ENCODE peak calls at places on chromosomes 6 and 20, in six cellular contexts. E is transverse colon, H is testis, U is sigmoid colon, Z is heart left ventricle, P is ovary. Q is an unnamed sample.

GRCh38 chr6:3283641-3284435 is 25.1 kb downstream of the PSMG4 start:
- DNase-seq in U (peak), H (no peak), Z (no peak), E (no peak), P (no peak), Q (no peak)

GRCh38 chr6:151501511-151502136 is 7.8 kb downstream of the CCDC170 start:
- DNase-seq in H (no peak), Z (no peak), E (no peak), P (no peak), U (no peak), Q (no peak)

GRCh38 chr6:169170583-169170955 is 83.1 kb downstream of the THBS2 start:
- DNase-seq in H (no peak), P (no peak), U (no peak), Z (no peak), E (no peak), Q (no peak)

GRCh38 chr20:11509776-11510175 is 407.9 kb upstream of the BTBD3 start:
- DNase-seq in E (no peak), Z (no peak), H (no peak), U (no peak), P (no peak), Q (no peak)

GRCh38 chr6:105510746-105511145 is 107.9 kb upstream of the PREP start:
- DNase-seq in P (no peak), U (no peak), E (no peak), H (no peak), Z (no peak), Q (no peak)

GRCh38 chr20:16475225-16475624 is 98.0 kb downstream of the KIF16B start:
- DNase-seq in P (no peak), E (no peak), H (no peak), U (no peak), Z (no peak), Q (no peak)

GRCh38 chr20:42957014-42957694 is 232.6 kb downstream of the PTPRT start:
- DNase-seq in U (no peak), P (no peak), H (no peak), Z (no peak), E (no peak), Q (no peak)

GRCh38 chr6:113102761-113103160 is 754.4 kb upstream of the MARCKS start:
- DNase-seq in P (no peak), H (no peak), E (no peak), U (no peak), Z (no peak), Q (no peak)

GRCh38 chr6:134351615-134352474 is 33.9 kb upstream of the SGK1 start:
- DNase-seq in H (no peak), P (no peak), Z (no peak), U (no peak), E (no peak), Q (no peak)

GRCh38 chr6:34731393-34732060 is 25.8 kb upstream of the SNRPC start:
- DNase-seq in E (no peak), H (no peak), Z (no peak), U (no peak), P (no peak), Q (no peak)

GRCh38 chr20:57389695-57390603 is 1.2 kb upstream of the RBM38 start:
- DNase-seq in U (peak), Z (peak), H (peak), E (peak), P (peak), Q (no peak)

GRCh38 chr6:26198626-26199056 is 111.4 kb downstream of the HFE start:
- DNase-seq in P (no peak), E (no peak), U (no peak), Z (no peak), H (no peak), Q (no peak)

GRCh38 chr20:58131581-58132142 is 96.8 kb downstream of the ANKRD60 start:
- DNase-seq in E (no peak), U (peak), H (no peak), Z (no peak), P (no peak), Q (peak)

GRCh38 chr20:62815066-62815991 is 1.5 kb upstream of the COL9A3 start:
- DNase-seq in H (no peak), E (no peak), Z (no peak), P (no peak), U (no peak), Q (peak)

GRCh38 chr6:133995296-133995695 is 42.3 kb downstream of the TBPL1 start:
- DNase-seq in P (no peak), Z (no peak), U (no peak), H (no peak), E (no peak), Q (no peak)

GRCh38 chr6:131036616-131037015 is 26.4 kb downstream of the EPB41L2 start:
- DNase-seq in E (no peak), P (no peak), U (no peak), Z (no peak), H (no peak), Q (no peak)

GRCh38 chr20:23646106-23646958 is 8.6 kb upstream of the CST3 start:
- DNase-seq in Z (no peak), E (no peak), P (no peak), H (no peak), U (no peak), Q (no peak)

GRCh38 chr6:109695468-109695867 is 4.4 kb downstream of the FIG4 start:
- DNase-seq in Z (no peak), E (no peak), U (no peak), P (no peak), H (no peak), Q (no peak)

GRCh38 chr6:38871745-38872568 is 156.8 kb downstream of the DNAH8 start:
- DNase-seq in E (peak), H (peak), U (no peak), Z (peak), P (peak), Q (peak)

GRCh38 chr6:79989641-79990040 is 14.8 kb upstream of the TTK start:
- DNase-seq in E (no peak), P (no peak), U (no peak), Z (no peak), H (no peak), Q (no peak)

GRCh38 chr20:3077618-3078134 is 6.3 kb downstream of the OXT start:
- DNase-seq in P (no peak), H (no peak), U (no peak), E (no peak), Z (no peak), Q (no peak)

GRCh38 chr6:127484207-127484858 is 25.1 kb upstream of the KIAA0408 start:
- DNase-seq in E (no peak), Z (no peak), U (no peak), H (no peak), P (no peak), Q (no peak)

GRCh38 chr6:149234051-149234962 is 83.2 kb upstream of the TAB2 start:
- DNase-seq in Z (no peak), H (no peak), U (no peak), P (no peak), E (no peak), Q (no peak)

GRCh38 chr6:63319911-63320310 is at the start of gene LGSN:
- DNase-seq in Z (no peak), U (no peak), P (no peak), H (no peak), E (no peak), Q (no peak)

GRCh38 chr6:10655508-10656055 is 38.8 kb downstream of the C6orf52 start:
- DNase-seq in E (no peak), Z (no peak), H (no peak), U (no peak), P (no peak), Q (no peak)

GRCh38 chr6:169383265-169383664 is 129.6 kb upstream of the THBS2 start:
- DNase-seq in Z (no peak), U (no peak), H (no peak), P (no peak), E (no peak), Q (no peak)

GRCh38 chr6:108876929-108877775 is 28.9 kb downstream of the ARMC2 start:
- DNase-seq in E (peak), U (peak), Z (peak), P (no peak), H (peak), Q (no peak)

GRCh38 chr6:157989541-157990289 is 8.1 kb downstream of the SYNJ2 start:
- DNase-seq in H (peak), U (peak), Z (peak), P (peak), E (peak), Q (peak)
- TF ChIP-seq POLR2A in H (no peak), U (no peak), Z (no peak), P (no peak), E (no peak), Q (no peak)

GRCh38 chr20:18566892-18567738 is at the start of gene SMIM26:
- DNase-seq in H (peak), U (peak), E (peak), P (peak), Z (peak), Q (peak)
- TF ChIP-seq POLR2A in H (no peak), U (peak), E (peak), P (peak), Z (peak), Q (peak)

GRCh38 chr6:12289655-12290489 is at the start of gene EDN1:
- DNase-seq in U (peak), Z (peak), P (peak), H (peak), E (peak), Q (peak)
- TF ChIP-seq POLR2A in U (no peak), Z (peak), P (peak), H (no peak), E (peak), Q (peak)

GRCh38 chr6:24405262-24405661 is 2.5 kb downstream of the MRS2 start:
- DNase-seq in H (no peak), Z (no peak), P (no peak), E (no peak), U (no peak), Q (no peak)

GRCh38 chr6:24397631-24398030 is 5.1 kb upstream of the MRS2 start:
- DNase-seq in Z (no peak), E (no peak), U (no peak), P (no peak), H (no peak), Q (no peak)

GRCh38 chr6:24401458-24401857 is 1.3 kb upstream of the MRS2 start:
- DNase-seq in Z (no peak), E (no peak), U (no peak), H (no peak), P (no peak), Q (no peak)

GRCh38 chr6:24403501-24403824 is 727 bp downstream of the MRS2 start:
- DNase-seq in Z (no peak), H (no peak), U (no peak), E (no peak), P (no peak), Q (no peak)

GRCh38 chr6:24402697-24403500 is at the start of gene MRS2:
- DNase-seq in U (peak), Z (peak), E (peak), P (peak), H (peak), Q (peak)
- TF ChIP-seq POLR2A in U (peak), Z (peak), E (peak), P (no peak), H (no peak), Q (peak)

GRCh38 chr6:37756141-37756540 is 58.5 kb upstream of the MDGA1 start:
- DNase-seq in U (no peak), Z (no peak), E (no peak), P (no peak), H (no peak), Q (no peak)
- TF ChIP-seq POLR2A in U (no peak), Z (no peak), E (no peak), P (no peak), H (no peak), Q (no peak)

GRCh38 chr20:64079273-64080012 is at the start of gene RGS19:
- DNase-seq in Z (peak), U (peak), E (peak), H (peak), P (peak), Q (peak)
- TF ChIP-seq POLR2A in Z (no peak), U (no peak), E (no peak), H (no peak), P (no peak), Q (peak)

GRCh38 chr6:146542881-146543210 is 787 bp upstream of the RAB32 start:
- DNase-seq in U (no peak), E (no peak), Z (no peak), P (no peak), H (no peak), Q (no peak)

GRCh38 chr6:146543940-146544661 is 468 bp downstream of the RAB32 start:
- DNase-seq in U (peak), E (peak), H (peak), Z (no peak), P (no peak), Q (peak)

GRCh38 chr6:146544783-146545182 is 1.1 kb downstream of the RAB32 start:
- DNase-seq in H (no peak), E (no peak), P (no peak), U (peak), Z (no peak), Q (no peak)

GRCh38 chr6:146545608-146546007 is 2.0 kb downstream of the RAB32 start:
- DNase-seq in U (no peak), P (no peak), E (no peak), H (no peak), Z (no peak), Q (no peak)

GRCh38 chr6:146543211-146543939 is at the start of gene RAB32:
- DNase-seq in U (peak), Z (peak), H (peak), P (peak), E (peak), Q (peak)
- TF ChIP-seq POLR2A in U (no peak), Z (peak), H (no peak), P (peak), E (no peak), Q (peak)

GRCh38 chr6:42704251-42704936 is 18.0 kb downstream of the PRPH2 start:
- DNase-seq in U (peak), H (no peak), Z (peak), E (peak), P (peak), Q (no peak)
- TF ChIP-seq POLR2A in U (no peak), H (no peak), Z (no peak), E (no peak), P (no peak), Q (no peak)

DNA sequence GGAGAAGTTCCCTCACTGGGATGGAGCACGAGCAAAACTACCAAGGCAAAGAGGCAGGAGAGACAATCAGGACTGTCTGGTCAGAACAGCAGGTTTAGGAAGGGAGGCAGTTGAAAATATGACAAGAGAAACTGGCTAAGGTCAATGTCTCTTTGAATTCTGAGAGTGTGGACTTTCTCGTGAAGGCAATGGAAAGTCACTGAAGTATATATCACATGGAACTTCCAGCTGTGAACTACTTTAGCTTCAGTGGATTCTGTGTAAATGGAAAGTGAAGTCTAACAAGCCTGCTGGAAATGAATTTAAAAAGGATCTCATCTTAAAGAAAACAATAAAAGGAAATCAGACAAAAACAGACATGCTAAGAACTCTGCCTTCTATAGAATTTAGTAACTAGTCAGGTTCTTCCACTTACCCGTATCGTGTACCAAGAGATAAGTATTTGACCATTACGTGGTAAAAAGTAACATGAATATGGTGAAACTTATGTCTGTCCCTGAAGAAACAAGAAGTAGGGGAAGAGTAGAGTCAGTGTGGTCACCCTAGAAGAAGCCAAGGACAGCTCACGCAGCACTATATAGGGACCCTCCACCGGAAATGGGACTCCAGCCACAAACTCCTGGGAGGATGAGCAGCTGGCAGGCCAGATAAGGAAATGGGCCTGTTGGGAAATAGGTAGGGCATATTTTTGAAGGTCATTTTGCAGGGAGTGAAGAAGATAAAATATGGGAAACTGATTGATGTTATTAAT is 123.4 kb downstream of the MAP7 start:
- DNase-seq in Z (no peak), E (no peak), H (no peak), P (no peak), U (no peak), Q (no peak)
- TF ChIP-seq POLR2A in Z (no peak), E (no peak), H (no peak), P (no peak), U (no peak), Q (no peak)

DNA sequence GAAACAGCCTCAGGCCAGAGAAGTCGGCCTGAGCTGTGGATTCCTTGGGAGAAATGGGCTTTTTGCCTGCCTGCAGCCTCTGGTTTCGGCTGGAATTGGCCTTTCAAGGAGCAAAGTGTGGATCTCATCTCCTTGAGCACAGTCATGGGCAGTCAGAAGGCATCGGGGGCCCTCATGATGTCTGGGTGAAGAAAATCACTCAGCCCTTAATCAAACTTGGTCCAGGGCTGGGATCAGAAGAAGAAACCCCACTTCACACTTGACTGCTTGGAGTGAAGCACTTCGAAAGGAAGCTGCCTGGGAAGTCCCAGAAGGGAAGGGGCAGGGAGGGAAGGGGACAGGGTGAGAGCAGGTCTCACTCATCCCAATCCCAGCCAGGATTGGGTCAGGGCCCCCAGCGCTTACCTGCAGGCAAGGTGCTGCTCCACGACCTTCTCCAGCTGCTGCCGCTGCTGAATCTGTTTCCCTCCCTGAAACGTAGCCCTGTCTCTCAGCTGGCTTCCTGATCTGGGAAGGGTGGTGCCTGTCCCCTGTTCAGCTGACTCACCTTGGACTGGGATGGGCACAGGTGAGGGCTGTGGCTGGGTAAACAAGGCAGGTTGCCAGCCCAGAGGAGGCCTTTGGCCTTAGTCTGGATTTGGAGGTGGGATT is at the start of gene SDCBP2:
- DNase-seq in Z (no peak), P (no peak), H (peak), U (peak), E (peak), Q (no peak)
- TF ChIP-seq POLR2A in Z (no peak), P (no peak), H (no peak), U (no peak), E (peak), Q (no peak)